ENCODE peak calls at places on chromosomes 16 and 17, in seven cellular contexts. F is hepatic stellate cell; Q is activated CD4-positive, CD25-positive, alpha-beta regulatory T cell treated with anti-CD3 and anti-CD28 coated beads, Interleukin-2, amount 50 U/mL, for 16 hours; I is HCEC 1CT; N is esophagus muscularis mucosa; S is stimulated activated effector memory CD8-positive, alpha-beta T cell treated with anti-CD3 and anti-CD28 coated beads, Interleukin-12 subunit alpha, Interleukin-12 subunit beta, amount 100 ng/mL, for 72 hours; L is BJ. R is an unnamed sample.

GRCh38 chr17:60224064-60224463 is 74.3 kb downstream of the CA4 start:
- DNase-seq in Q (no peak), S (no peak), F (no peak), L (no peak), N (no peak), I (peak), R (no peak)

GRCh38 chr17:6940186-6940649 is 55.6 kb upstream of the ALOX12 start:
- DNase-seq in Q (no peak), F (no peak), N (no peak), L (no peak), I (peak), S (no peak), R (peak)

GRCh38 chr17:48925991-48926342 is 17.8 kb downstream of the UBE2Z start:
- DNase-seq in L (no peak), I (no peak), N (no peak), S (no peak), Q (no peak), F (no peak), R (no peak)

GRCh38 chr16:79286646-79287423 is 313.7 kb downstream of the MAF start:
- DNase-seq in F (no peak), L (no peak), I (no peak), N (no peak), S (peak), Q (no peak), R (no peak)

GRCh38 chr16:79175286-79176057 is 425.1 kb downstream of the MAF start:
- DNase-seq in F (no peak), N (no peak), L (no peak), Q (no peak), I (no peak), S (no peak), R (no peak)

GRCh38 chr17:17808706-17809432 is 27.9 kb downstream of the SREBF1 start:
- DNase-seq in Q (no peak), N (no peak), S (peak), F (no peak), I (no peak), L (no peak), R (no peak)

GRCh38 chr17:19766421-19767270 is 18.5 kb upstream of the ALDH3A1 start:
- DNase-seq in L (no peak), F (peak), Q (peak), I (peak), S (peak), N (peak), R (peak)

GRCh38 chr17:76681222-76682137 is 29.3 kb downstream of the MXRA7 start:
- DNase-seq in F (peak), I (peak), L (no peak), S (peak), Q (peak), N (no peak), R (peak)

GRCh38 chr17:49510720-49511110 is 15.6 kb downstream of the NGFR start:
- DNase-seq in Q (no peak), F (no peak), I (no peak), L (no peak), S (no peak), N (no peak), R (no peak)

GRCh38 chr16:14291941-14292825 is 221.1 kb downstream of the MRTFB start:
- DNase-seq in S (no peak), N (no peak), F (no peak), I (no peak), Q (no peak), L (no peak), R (no peak)

GRCh38 chr16:30797670-30798309 is 10.8 kb upstream of the ZNF629 start:
- DNase-seq in I (no peak), S (no peak), Q (no peak), L (no peak), F (no peak), N (no peak), R (no peak)

GRCh38 chr17:3693829-3694231 is 2.1 kb downstream of the P2RX5 start:
- DNase-seq in S (peak), I (no peak), Q (no peak), L (no peak), F (no peak), N (no peak), R (no peak)

GRCh38 chr17:68453991-68454665 is 3.2 kb downstream of the WIPI1 start:
- DNase-seq in N (no peak), S (no peak), L (no peak), F (no peak), Q (no peak), I (no peak), R (no peak)

GRCh38 chr17:27502526-27503324 is 46.5 kb downstream of the KSR1 start:
- DNase-seq in Q (no peak), F (peak), N (no peak), I (no peak), L (peak), S (no peak), R (no peak)

GRCh38 chr17:18182190-18182977 is 1.2 kb upstream of the ALKBH5 start:
- DNase-seq in I (no peak), F (no peak), Q (no peak), L (no peak), S (no peak), N (no peak), R (no peak)

GRCh38 chr17:51818777-51819176 is 339.7 kb downstream of the CA10 start:
- DNase-seq in S (no peak), N (no peak), Q (no peak), F (no peak), L (no peak), I (no peak), R (no peak)

GRCh38 chr16:82641336-82641984 is 14.7 kb downstream of the CDH13 start:
- DNase-seq in L (no peak), Q (no peak), S (no peak), F (no peak), I (peak), N (no peak), R (peak)

GRCh38 chr17:56876766-56877179 is 37.1 kb downstream of the TRIM25 start:
- DNase-seq in L (no peak), S (no peak), F (no peak), N (no peak), Q (no peak), I (no peak), R (no peak)

GRCh38 chr16:84890427-84890826 is 70.6 kb downstream of the CRISPLD2 start:
- DNase-seq in N (no peak), L (no peak), S (no peak), F (no peak), I (no peak), Q (no peak), R (no peak)

GRCh38 chr16:49096191-49096945 is 185.3 kb downstream of the CBLN1 start:
- DNase-seq in Q (no peak), S (no peak), I (no peak), L (no peak), N (no peak), F (no peak), R (no peak)

GRCh38 chr17:35568561-35568960 is 7.9 kb upstream of the SLFN14 start:
- DNase-seq in F (peak), I (peak), Q (no peak), S (no peak), L (no peak), N (no peak), R (no peak)

GRCh38 chr17:77210946-77211541 is 70.3 kb downstream of the SEC14L1 start:
- DNase-seq in N (no peak), S (no peak), L (no peak), I (no peak), F (no peak), Q (no peak), R (no peak)

GRCh38 chr17:45757431-45758218 is 26.5 kb upstream of the CRHR1 start:
- DNase-seq in Q (no peak), N (no peak), L (no peak), S (no peak), I (no peak), F (no peak), R (no peak)

GRCh38 chr16:24988137-24988535 is 27.0 kb downstream of the ARHGAP17 start:
- DNase-seq in S (no peak), N (no peak), L (no peak), F (no peak), I (peak), Q (no peak), R (no peak)

GRCh38 chr16:57576429-57576870 is 34.0 kb downstream of the ADGRG5 start:
- DNase-seq in Q (peak), L (no peak), N (peak), S (peak), I (peak), F (peak), R (peak)

GRCh38 chr17:21043296-21044232 is 753 bp upstream of the USP22 start:
- DNase-seq in N (peak), S (peak), Q (no peak), F (peak), I (peak), L (peak), R (peak)

GRCh38 chr16:10314811-10315210 is 71.0 kb upstream of the ATF7IP2 start:
- DNase-seq in Q (no peak), I (no peak), L (no peak), F (no peak), S (no peak), N (no peak), R (peak)

GRCh38 chr17:79776378-79777165 is 1.4 kb upstream of the CBX2 start:
- DNase-seq in N (no peak), Q (no peak), F (no peak), S (no peak), I (no peak), L (no peak), R (no peak)